ENCODE peak calls at places on chromosomes 3 and 15, in ten cellular contexts. M is GM19239; Z is fibroblast of mammary gland; I is adipocyte; T is HS-5; U is NCI-H774; B is A172; W is COR-L47; V is stimulated activated CD8-positive, alpha-beta memory T cell treated with anti-CD3 and anti-CD28 coated beads, Interleukin-4, amount 100 ng/mL, for 4 hours; Y is SIG-M5. S is an unnamed sample.

GRCh38 chr3:65946438-65946837 is 92.3 kb downstream of the MAGI1 start:
- DNase-seq in M (no peak), Z (peak), I (no peak), T (no peak), U (no peak), B (no peak), W (no peak), V (no peak), Y (no peak), S (no peak)

GRCh38 chr3:51999861-52000260 is 4.2 kb upstream of the RPL29 start:
- DNase-seq in M (no peak), Z (no peak), I (no peak), T (no peak), U (no peak), B (no peak), W (no peak), V (no peak), Y (no peak), S (no peak)

GRCh38 chr15:66702770-66703539 is 919 bp downstream of the SMAD6 start:
- DNase-seq in M (no peak), Z (no peak), I (peak), T (no peak), U (no peak), B (no peak), W (no peak), V (no peak), Y (no peak), S (peak)

GRCh38 chr15:44729394-44729913 is 6.9 kb upstream of the TRIM69 start:
- DNase-seq in M (no peak), Z (peak), I (peak), T (no peak), U (no peak), B (no peak), W (peak), V (no peak), Y (no peak), S (no peak)

GRCh38 chr15:45307230-45307924 is 55.3 kb downstream of the SLC28A2 start:
- DNase-seq in M (peak), Z (peak), I (peak), T (peak), U (no peak), B (peak), W (peak), V (no peak), Y (no peak), S (peak)

GRCh38 chr3:193788189-193788946 is 195.4 kb downstream of the OPA1 start:
- DNase-seq in M (peak), Z (peak), I (peak), T (no peak), U (peak), B (peak), W (peak), V (no peak), Y (no peak), S (no peak)

GRCh38 chr3:74091204-74091603 is 466.5 kb upstream of the PDZRN3 start:
- DNase-seq in M (no peak), Z (no peak), I (no peak), T (no peak), U (no peak), B (no peak), W (no peak), V (no peak), Y (no peak), S (no peak)

GRCh38 chr15:62124953-62125263 is 40.2 kb downstream of the C2CD4B start:
- DNase-seq in M (no peak), Z (no peak), I (no peak), T (no peak), U (no peak), B (no peak), W (no peak), V (no peak), Y (no peak), S (no peak)

GRCh38 chr15:100728371-100729201 is 126.2 kb downstream of the ASB7 start:
- DNase-seq in M (no peak), Z (no peak), I (no peak), T (no peak), U (no peak), B (no peak), W (no peak), V (no peak), Y (no peak), S (no peak)

GRCh38 chr15:48865387-48866079 is 12.4 kb upstream of the EID1 start:
- DNase-seq in M (no peak), Z (peak), I (peak), T (no peak), U (no peak), B (peak), W (no peak), V (no peak), Y (no peak), S (no peak)

GRCh38 chr3:13132281-13132680 is 59.1 kb upstream of the IQSEC1 start:
- DNase-seq in M (no peak), Z (no peak), I (no peak), T (no peak), U (no peak), B (no peak), W (no peak), V (no peak), Y (no peak), S (no peak)

GRCh38 chr3:178129109-178129508 is 407.1 kb upstream of the KCNMB2 start:
- DNase-seq in M (no peak), Z (peak), I (no peak), T (no peak), U (no peak), B (no peak), W (no peak), V (no peak), Y (no peak), S (no peak)

GRCh38 chr15:57743424-57743823 is 36.9 kb downstream of the POLR2M start:
- DNase-seq in M (no peak), Z (peak), I (peak), T (no peak), U (no peak), B (peak), W (no peak), V (no peak), Y (no peak), S (no peak)

S was measured in HS-27A.